ENCODE peak calls at places on chromosomes 5 and 9, in ten cellular contexts. R is stomach, G is uterus, I is fibroblast of lung, V is A549, E is upper lobe of right lung, W is hepatocyte, B is tibial artery, X is ovary, S is left lung. K is an unnamed sample.

GRCh38 chr5:103573411-103573810 is 10.8 kb upstream of the NUDT12 start:
- DNase-seq in R (no peak), G (no peak), I (no peak), V (no peak), E (no peak), W (no peak), B (no peak), X (no peak), S (no peak), K (no peak)

GRCh38 chr5:83956386-83956785 is 235.7 kb upstream of the HAPLN1 start:
- DNase-seq in R (no peak), G (no peak), I (peak; percentile 12), V (no peak), E (no peak), W (no peak), B (no peak), X (no peak), S (no peak), K (no peak)

GRCh38 chr5:144189800-144190429 is 19.2 kb downstream of the KCTD16 start:
- DNase-seq in R (peak; percentile 40), G (no peak), I (peak; percentile 47), V (peak; percentile 16), E (peak; percentile 56), W (peak; percentile 74), B (no peak), X (no peak), S (peak; percentile 53), K (no peak)

GRCh38 chr9:75823136-75823535 is 67.3 kb upstream of the PCSK5 start:
- DNase-seq in R (no peak), G (no peak), I (no peak), V (no peak), E (no peak), W (no peak), B (no peak), X (no peak), S (no peak), K (no peak)

GRCh38 chr9:112743216-112743835 is 7.2 kb upstream of the SNX30 start:
- DNase-seq in R (no peak), G (no peak), I (no peak), V (no peak), E (no peak), W (no peak), B (no peak), X (no peak), S (no peak), K (no peak)

GRCh38 chr5:94776167-94776566 is 157.7 kb downstream of the SLF1 start:
- DNase-seq in R (no peak), G (no peak), I (peak; percentile 14), V (no peak), E (no peak), W (no peak), B (no peak), X (no peak), S (no peak), K (no peak)

GRCh38 chr9:95457769-95458168 is 59.0 kb downstream of the PTCH1 start:
- DNase-seq in R (no peak), G (no peak), I (peak; percentile 75), V (no peak), E (no peak), W (peak; percentile 47), B (no peak), X (no peak), S (no peak), K (no peak)

GRCh38 chr5:180639743-180640300 is 9.6 kb downstream of the FLT4 start:
- DNase-seq in R (no peak), G (peak; percentile 15), I (no peak), V (no peak), E (peak; percentile 66), W (no peak), B (peak; percentile 51), X (no peak), S (peak; percentile 31), K (peak; percentile 70)

GRCh38 chr9:17734674-17735073 is 155.8 kb downstream of the SH3GL2 start:
- DNase-seq in R (no peak), G (no peak), I (no peak), V (no peak), E (no peak), W (no peak), B (no peak), X (no peak), S (no peak), K (no peak)

GRCh38 chr5:5589146-5589826 is 166.8 kb downstream of the ICE1 start:
- DNase-seq in R (no peak), G (no peak), I (no peak), V (no peak), E (no peak), W (no peak), B (no peak), X (no peak), S (no peak), K (no peak)

GRCh38 chr5:74919487-74919886 is 53.3 kb upstream of the FAM169A start:
- DNase-seq in R (no peak), G (no peak), I (peak; percentile 80), V (peak; percentile 51), E (no peak), W (peak; percentile 60), B (no peak), X (no peak), S (no peak), K (no peak)

GRCh38 chr5:96537386-96537785 is 104.3 kb upstream of the PCSK1 start:
- DNase-seq in R (no peak), G (no peak), I (peak; percentile 69), V (no peak), E (no peak), W (no peak), B (no peak), X (no peak), S (no peak), K (no peak)

GRCh38 chr9:68720656-68721313 is 15.7 kb downstream of the PIP5K1B start:
- DNase-seq in R (no peak), G (no peak), I (no peak), V (no peak), E (no peak), W (no peak), B (no peak), X (no peak), S (no peak), K (no peak)

GRCh38 chr9:129319076-129319937 is 141.2 kb upstream of the IER5L start:
- DNase-seq in R (peak; percentile 23), G (peak; percentile 42), I (no peak), V (no peak), E (peak; percentile 63), W (no peak), B (peak; percentile 69), X (peak; percentile 59), S (peak; percentile 31), K (peak; percentile 77)

GRCh38 chr5:150778517-150779396 is at the start of gene SMIM3:
- DNase-seq in R (peak; percentile 86), G (peak; percentile 87), I (peak; percentile 75), V (peak; percentile 58), E (peak; percentile 92), W (peak; percentile 90), B (peak; percentile 94), X (peak; percentile 86), S (peak; percentile 88), K (peak; percentile 94)

GRCh38 chr5:7897014-7897600 is 28.2 kb downstream of the MTRR start:
- DNase-seq in R (no peak), G (no peak), I (peak; percentile 37), V (peak; percentile 44), E (no peak), W (peak; percentile 40), B (no peak), X (no peak), S (no peak), K (no peak)

GRCh38 chr5:139797335-139797734 is 1.7 kb downstream of the PSD2 start:
- DNase-seq in R (no peak), G (no peak), I (no peak), V (no peak), E (no peak), W (no peak), B (no peak), X (no peak), S (no peak), K (no peak)

GRCh38 chr9:126471084-126471611 is 142.6 kb upstream of the LMX1B start:
- DNase-seq in R (peak; percentile 72), G (no peak), I (peak; percentile 58), V (no peak), E (peak; percentile 82), W (no peak), B (peak; percentile 88), X (peak; percentile 44), S (peak; percentile 86), K (no peak)

GRCh38 chr5:107557051-107557658 is 113.6 kb downstream of the EFNA5 start:
- DNase-seq in R (no peak), G (no peak), I (no peak), V (peak; percentile 59), E (no peak), W (peak; percentile 37), B (no peak), X (no peak), S (no peak), K (no peak)

DNA sequence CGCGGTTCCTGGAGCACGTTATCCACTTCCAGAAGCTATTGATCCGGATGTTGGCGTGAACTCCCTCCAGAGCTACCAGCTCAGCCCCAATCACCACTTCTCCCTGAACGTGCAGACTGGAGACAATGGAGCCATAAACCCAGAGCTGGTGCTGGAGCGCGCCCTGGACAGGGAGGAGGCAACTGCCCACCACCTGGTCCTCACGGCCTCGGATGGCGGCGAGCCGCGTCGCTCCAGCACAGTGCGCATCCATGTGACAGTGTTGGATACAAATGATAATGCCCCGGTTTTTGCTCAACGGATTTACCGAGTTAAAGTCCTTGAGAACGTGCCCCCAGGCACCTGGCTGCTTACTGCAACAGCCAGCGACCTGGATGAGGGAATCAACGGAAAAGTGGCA is 809 bp downstream of the PCDHGA9 start:
- DNase-seq in R (no peak), G (no peak), I (no peak), V (no peak), E (no peak), W (no peak), B (no peak), X (no peak), S (no peak), K (no peak)
- H3K4me3 ChIP-seq in R (peak overlapping the region; percentile 8), G (peak overlapping the region; percentile 16), I (no peak overlapping the region), V (no peak overlapping the region), E (peak overlapping the region; percentile 25), W (no peak overlapping the region), B (no peak overlapping the region), X (no peak overlapping the region), S (no peak overlapping the region), K (peak overlapping the region; percentile 53)

GRCh38 chr9:108167136-108167900 is 677.7 kb upstream of the KLF4 start:
- DNase-seq in R (no peak), G (no peak), I (no peak), V (no peak), E (no peak), W (no peak), B (no peak), X (no peak), S (no peak), K (no peak)
- TF ChIP-seq CTCF in R (no peak), G (no peak), I (no peak), V (no peak), E (no peak), W (no peak), B (no peak), X (no peak), S (no peak), K (no peak)

GRCh38 chr5:155353231-155353630 is 339.7 kb downstream of the KIF4B start:
- DNase-seq in R (no peak), G (no peak), I (no peak), V (no peak), E (no peak), W (no peak), B (no peak), X (no peak), S (no peak), K (no peak)
- H3K27ac ChIP-seq in R (no peak overlapping the region), G (no peak overlapping the region), I (no peak overlapping the region), V (no peak overlapping the region), E (no peak overlapping the region), W (no peak overlapping the region), B (no peak overlapping the region), X (no peak overlapping the region), S (no peak overlapping the region), K (no peak overlapping the region)

GRCh38 chr5:132459031-132459982 is 31.3 kb downstream of the IRF1 start:
- DNase-seq in R (peak; percentile 49), G (no peak), I (peak; percentile 87), V (no peak), E (peak; percentile 76), W (no peak), B (peak; percentile 62), X (no peak), S (peak; percentile 73), K (no peak)
- H3K4me3 ChIP-seq in R (no peak overlapping the region), G (no peak overlapping the region), I (no peak overlapping the region), V (no peak overlapping the region), E (no peak overlapping the region), W (no peak overlapping the region), B (no peak overlapping the region), X (no peak overlapping the region), S (no peak overlapping the region), K (no peak overlapping the region)